ENCODE peak calls at places on chromosomes 6 and 20, in four cellular contexts. Z, R, O and W are unnamed samples.

GRCh38 chr20:23248524-23248923 is 102.1 kb upstream of the NXT1 start:
- DNase-seq in Z (peak), O (no peak), R (no peak), W (no peak)

GRCh38 chr6:154341876-154342275 is 14.7 kb downstream of the IPCEF1 start:
- DNase-seq in Z (no peak), R (no peak), O (no peak), W (no peak)

GRCh38 chr6:106112446-106112845 is 26.3 kb downstream of the PRDM1 start:
- DNase-seq in O (no peak), Z (no peak), R (no peak), W (no peak)

GRCh38 chr6:57195457-57195856 is 23.3 kb downstream of the BAG2 start:
- DNase-seq in O (no peak), Z (no peak), R (no peak), W (no peak)

GRCh38 chr6:51398064-51398740 is 579.5 kb downstream of the TFAP2B start:
- DNase-seq in Z (peak), R (no peak), O (no peak), W (no peak)

GRCh38 chr6:157328108-157328692 is 4.9 kb upstream of the TMEM242 start:
- DNase-seq in O (no peak), R (no peak), Z (no peak), W (no peak)

GRCh38 chr6:108417027-108417426 is 122.2 kb downstream of the AFG1L start:
- DNase-seq in Z (no peak), R (no peak), O (no peak), W (no peak)

GRCh38 chr20:24694727-24695528 is 225.5 kb downstream of the SYNDIG1 start:
- DNase-seq in Z (no peak), O (peak), R (no peak), W (no peak)

GRCh38 chr6:599946-600448 is 56.9 kb downstream of the HUS1B start:
- DNase-seq in R (no peak), O (no peak), Z (no peak), W (no peak)

GRCh38 chr6:167153523-167153959 is 4.2 kb downstream of the GPR31 start:
- DNase-seq in Z (no peak), R (peak), O (no peak), W (no peak)

GRCh38 chr20:54174452-54175175 is 828 bp upstream of the CYP24A1 start:
- DNase-seq in Z (no peak), R (no peak), O (no peak), W (no peak)